ENCODE peak calls at places on chromosomes 13 and 19, in four cellular contexts. One of them, this sample, is unnamed. For H3K36me3 and H3K4me1, the result is how much of the 10 kb centered on the place peaks cover.

GRCh38 chr19:48367855-48368254 is 3.7 kb downstream of the SYNGR4 start:
- DNase-seq in ovary: no peak
- DNase-seq in adipocyte: no peak
- DNase-seq in heart right ventricle: no peak
- DNase-seq in this sample: no peak

GRCh38 chr19:5635427-5635826 is 12.5 kb downstream of the SAFB start:
- DNase-seq in heart right ventricle: no peak
- DNase-seq in adipocyte: no peak
- DNase-seq in ovary: no peak
- DNase-seq in this sample: no peak

GRCh38 chr19:38224014-38224862 is at the start of gene DPF1:
- DNase-seq in ovary: no peak
- DNase-seq in heart right ventricle: peak
- DNase-seq in adipocyte: peak
- DNase-seq in this sample: peak

GRCh38 chr19:50311723-50312635 is 17.2 kb downstream of the KCNC3 start:
- DNase-seq in heart right ventricle: no peak
- DNase-seq in ovary: no peak
- DNase-seq in adipocyte: no peak
- DNase-seq in this sample: peak

GRCh38 chr13:37192986-37193385 is 87.5 kb upstream of the CSNK1A1L start:
- DNase-seq in adipocyte: peak
- DNase-seq in ovary: no peak
- DNase-seq in heart right ventricle: no peak
- DNase-seq in this sample: no peak

GRCh38 chr19:55113570-55114039 is 3.8 kb downstream of the PPP1R12C start:
- DNase-seq in ovary: peak
- DNase-seq in adipocyte: peak
- DNase-seq in heart right ventricle: peak
- DNase-seq in this sample: peak

GRCh38 chr19:4594199-4594598 is 34.7 kb upstream of the SEMA6B start:
- DNase-seq in adipocyte: no peak
- DNase-seq in ovary: no peak
- DNase-seq in heart right ventricle: no peak
- DNase-seq in this sample: no peak

GRCh38 chr13:43154083-43154739 is 130.8 kb downstream of the DNAJC15 start:
- DNase-seq in ovary: no peak
- DNase-seq in adipocyte: no peak
- DNase-seq in heart right ventricle: no peak
- DNase-seq in this sample: no peak

GRCh38 chr19:10260141-10260584 is 8.1 kb downstream of the MRPL4 start:
- DNase-seq in heart right ventricle: no peak
- DNase-seq in adipocyte: no peak
- DNase-seq in ovary: no peak
- DNase-seq in this sample: no peak

GRCh38 chr13:95087746-95088305 is 213.4 kb downstream of the ABCC4 start:
- DNase-seq in adipocyte: peak
- DNase-seq in ovary: no peak
- DNase-seq in heart right ventricle: no peak
- DNase-seq in this sample: no peak

GRCh38 chr13:50529154-50529882 is 314.2 kb downstream of the DLEU7 start:
- DNase-seq in ovary: peak
- DNase-seq in adipocyte: no peak
- DNase-seq in heart right ventricle: peak
- DNase-seq in this sample: peak

GRCh38 chr19:13794388-13794751 is 873 bp upstream of the ZSWIM4 start:
- DNase-seq in heart right ventricle: peak
- DNase-seq in ovary: peak
- DNase-seq in adipocyte: peak
- DNase-seq in this sample: peak

GRCh38 chr13:51961493-51962403 is 49.5 kb downstream of the ATP7B start:
- DNase-seq in heart right ventricle: no peak
- DNase-seq in adipocyte: no peak
- DNase-seq in ovary: no peak
- DNase-seq in this sample: no peak

GRCh38 chr13:63449549-63449948 is 2033.9 kb upstream of the PCDH20 start:
- DNase-seq in heart right ventricle: no peak
- DNase-seq in adipocyte: no peak
- DNase-seq in ovary: no peak
- DNase-seq in this sample: no peak

GRCh38 chr13:28140433-28141125 is 2.2 kb downstream of the PAN3 start:
- DNase-seq in heart right ventricle: no peak
- DNase-seq in adipocyte: peak
- DNase-seq in ovary: no peak
- DNase-seq in this sample: no peak

DNA sequence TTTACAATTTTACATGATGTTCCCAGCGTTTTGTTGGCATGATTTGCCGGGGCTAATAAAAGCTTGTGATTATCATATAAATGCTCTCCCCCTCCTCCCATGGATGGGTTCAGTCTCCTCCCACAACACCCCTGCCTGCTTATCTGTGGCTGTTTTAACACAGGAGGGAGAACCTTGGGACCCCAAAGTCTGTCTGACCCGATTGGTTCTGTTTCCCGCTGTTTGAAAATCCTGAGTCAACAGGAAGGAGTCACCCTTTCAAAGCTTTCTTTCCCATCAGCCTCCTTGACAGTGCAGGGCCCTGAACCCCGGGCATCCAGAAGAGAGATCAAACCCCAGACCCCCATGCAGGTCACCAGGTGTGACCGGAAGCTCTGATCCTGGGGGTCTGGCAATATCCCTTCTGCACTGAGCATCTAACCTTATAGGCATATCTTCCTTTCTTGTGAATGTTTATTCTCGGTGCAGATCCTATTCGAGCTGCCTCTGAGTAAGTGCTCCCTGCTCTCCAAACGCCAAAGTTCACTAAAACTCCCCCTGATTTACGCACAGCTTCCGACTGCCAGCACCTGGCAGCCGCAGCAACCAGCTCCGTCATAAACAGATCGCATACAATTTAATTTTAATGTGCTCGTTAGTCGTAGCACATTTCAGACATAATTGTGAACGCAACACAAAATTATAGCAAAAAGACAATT is 74.8 kb downstream of the TSHZ3 start:
- DNase-seq in heart right ventricle: no peak
- DNase-seq in ovary: no peak
- DNase-seq in adipocyte: no peak
- DNase-seq in this sample: no peak
- H3K36me3 ChIP-seq in heart right ventricle: under half
- H3K36me3 ChIP-seq in ovary: under half
- H3K36me3 ChIP-seq in adipocyte: under half
- H3K36me3 ChIP-seq in this sample: under half

GRCh38 chr19:46620267-46620666 is 4.6 kb downstream of the PTGIR start:
- DNase-seq in adipocyte: no peak
- DNase-seq in heart right ventricle: no peak
- DNase-seq in ovary: no peak
- DNase-seq in this sample: no peak
- H3K4me1 ChIP-seq in adipocyte: under half
- H3K4me1 ChIP-seq in heart right ventricle: half or more
- H3K4me1 ChIP-seq in ovary: under half
- H3K4me1 ChIP-seq in this sample: under half

GRCh38 chr13:110158201-110158600 is 148.8 kb downstream of the COL4A1 start:
- DNase-seq in ovary: no peak
- DNase-seq in heart right ventricle: no peak
- DNase-seq in adipocyte: no peak
- DNase-seq in this sample: no peak

GRCh38 chr13:110164706-110165105 is 142.3 kb downstream of the COL4A1 start:
- DNase-seq in adipocyte: no peak
- DNase-seq in heart right ventricle: no peak
- DNase-seq in ovary: no peak
- DNase-seq in this sample: no peak

GRCh38 chr13:110162053-110162452 is 144.9 kb downstream of the COL4A1 start:
- DNase-seq in adipocyte: no peak
- DNase-seq in ovary: no peak
- DNase-seq in heart right ventricle: no peak
- DNase-seq in this sample: no peak

GRCh38 chr13:110163020-110163658 is 143.8 kb downstream of the COL4A1 start:
- DNase-seq in heart right ventricle: no peak
- DNase-seq in ovary: no peak
- DNase-seq in adipocyte: peak
- DNase-seq in this sample: no peak

DNA sequence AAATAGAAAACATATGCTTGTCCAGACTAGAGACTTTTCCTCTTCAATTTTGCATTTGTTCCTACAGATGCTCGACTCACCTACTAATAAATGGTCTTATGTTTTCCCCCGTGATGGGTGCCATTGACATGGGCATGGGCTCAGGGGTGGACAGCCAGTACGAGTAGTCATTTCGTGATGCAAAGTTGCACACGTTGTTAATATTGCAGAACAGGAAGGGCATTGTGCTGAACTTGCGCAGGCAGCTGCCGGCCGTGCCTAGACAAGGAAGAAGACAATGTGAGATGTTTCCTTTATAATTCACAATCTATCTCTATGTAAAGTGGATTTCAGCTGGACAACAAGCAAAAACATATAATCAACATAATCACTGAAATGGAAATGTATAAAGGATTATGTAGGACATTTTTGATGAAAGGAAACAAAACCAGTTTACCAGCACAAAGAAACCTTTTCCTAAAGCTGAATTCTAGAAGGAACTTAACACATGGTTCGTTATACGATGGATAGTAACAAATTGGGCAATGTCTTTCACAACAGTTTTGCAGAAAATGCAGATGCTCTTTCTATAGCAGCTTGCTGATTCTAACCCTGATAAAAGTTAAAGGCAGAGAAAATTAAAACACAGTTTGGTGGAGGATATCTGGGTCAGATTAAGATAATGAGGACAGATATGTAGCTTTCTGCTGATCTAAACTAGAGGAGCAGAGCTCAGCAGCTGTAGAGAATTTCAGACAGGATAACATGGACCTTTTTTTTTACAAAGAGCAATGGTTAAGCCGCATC is 145.7 kb downstream of the COL4A1 start:
- DNase-seq in adipocyte: peak
- DNase-seq in ovary: no peak
- DNase-seq in heart right ventricle: no peak
- DNase-seq in this sample: no peak
- H3K36me3 ChIP-seq in adipocyte: half or more
- H3K36me3 ChIP-seq in ovary: under half
- H3K36me3 ChIP-seq in heart right ventricle: half or more
- H3K36me3 ChIP-seq in this sample: under half

GRCh38 chr13:87168390-87168789 is 502.8 kb upstream of the SLITRK5 start:
- DNase-seq in ovary: no peak
- DNase-seq in adipocyte: no peak
- DNase-seq in heart right ventricle: no peak
- DNase-seq in this sample: no peak

GRCh38 chr13:87169337-87169736 is 501.8 kb upstream of the SLITRK5 start:
- DNase-seq in ovary: no peak
- DNase-seq in heart right ventricle: no peak
- DNase-seq in adipocyte: no peak
- DNase-seq in this sample: no peak

GRCh38 chr13:87166348-87166747 is 504.8 kb upstream of the SLITRK5 start:
- DNase-seq in adipocyte: no peak
- DNase-seq in ovary: no peak
- DNase-seq in heart right ventricle: no peak
- DNase-seq in this sample: no peak

DNA sequence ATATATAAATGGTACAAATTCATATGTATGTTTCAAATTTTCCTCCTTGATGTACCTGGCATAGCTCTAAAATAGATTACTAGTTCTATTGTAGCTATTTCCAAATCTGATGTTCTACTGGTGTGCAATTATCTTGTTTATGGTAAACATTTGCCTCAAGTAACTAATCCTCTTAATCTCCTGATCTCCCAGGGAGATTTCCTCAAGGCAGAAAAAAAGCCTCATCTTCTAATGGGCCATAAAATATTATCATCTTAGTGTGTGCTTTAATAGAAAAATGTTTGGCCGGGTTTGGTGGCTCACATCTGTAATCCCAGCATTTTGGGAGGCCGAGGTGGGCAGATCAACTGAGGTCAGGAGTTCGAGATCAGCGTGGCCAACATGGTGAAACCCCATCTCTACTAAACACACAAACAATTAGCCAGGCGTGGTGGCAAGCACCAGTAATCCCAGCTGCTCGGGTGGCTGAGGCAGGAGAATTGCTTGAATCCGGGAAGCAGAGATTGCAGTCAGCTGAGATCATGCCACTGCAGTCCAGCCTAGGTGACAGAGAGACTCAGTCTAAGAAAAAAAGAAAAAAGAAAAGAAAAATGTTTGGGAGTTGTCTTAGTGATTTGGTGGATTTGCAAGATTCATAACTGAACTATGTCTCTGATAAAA is 498.9 kb upstream of the SLITRK5 start:
- DNase-seq in heart right ventricle: no peak
- DNase-seq in ovary: no peak
- DNase-seq in adipocyte: no peak
- DNase-seq in this sample: no peak
- H3K4me1 ChIP-seq in heart right ventricle: under half
- H3K4me1 ChIP-seq in ovary: under half
- H3K4me1 ChIP-seq in adipocyte: under half
- H3K4me1 ChIP-seq in this sample: under half

This sample was measured in mucosa of descending colon.